ENCODE peak calls at places on chromosomes 4 and X, in six cellular contexts. Y is activated CD4-positive, alpha-beta T cell treated with anti-CD3 and anti-CD28 coated beads, Interleukin-2, amount 50 U/mL, for 48 hours; E is NCI-H524 treated with DMSO at 0.1 percent for 48 hours; R is GM10248; Z is omental fat pad; D is HFF-Myc. N is an unnamed sample.

GRCh38 chrX:38890326-38890725 is 89.1 kb downstream of the MID1IP1 start:
- DNase-seq in Z (no peak), E (no peak), Y (no peak), D (no peak), R (no peak), N (no peak)

GRCh38 chr4:95106408-95106928 is 348.7 kb downstream of the BMPR1B start:
- DNase-seq in Y (no peak), E (no peak), Z (no peak), D (no peak), R (no peak), N (peak; percentile 36)

GRCh38 chr4:127936974-127937373 is 28.0 kb downstream of the MFSD8 start:
- DNase-seq in Y (no peak), E (no peak), D (no peak), R (no peak), Z (no peak), N (peak; percentile 4)

GRCh38 chr4:166257891-166258290 is 384.9 kb downstream of the TLL1 start:
- DNase-seq in R (no peak), D (no peak), Y (no peak), E (no peak), Z (no peak), N (no peak)

GRCh38 chr4:40473578-40474388 is 138.7 kb downstream of the CHRNA9 start:
- DNase-seq in Y (no peak), E (no peak), R (peak; percentile 24), D (no peak), Z (no peak), N (no peak)

GRCh38 chr4:28232376-28232775 is 1371.7 kb downstream of the STIM2 start:
- DNase-seq in R (no peak), Z (no peak), D (no peak), E (no peak), Y (no peak), N (no peak)

GRCh38 chrX:12814434-12814833 is 23.2 kb downstream of the PRPS2 start:
- DNase-seq in E (no peak), Z (no peak), Y (peak; percentile 11), R (peak; percentile 57), D (peak; percentile 14), N (peak; percentile 20)

GRCh38 chr4:77012726-77013125 is 63.1 kb downstream of the CCNI start:
- DNase-seq in E (no peak), R (no peak), D (no peak), Y (no peak), Z (no peak), N (no peak)

GRCh38 chr4:184331155-184331995 is 113.7 kb upstream of the ENPP6 start:
- DNase-seq in E (no peak), R (no peak), Y (no peak), D (no peak), Z (no peak), N (no peak)

GRCh38 chrX:2690856-2691542 is at the start of gene CD99:
- DNase-seq in D (no peak), E (no peak), Y (peak; percentile 87), Z (peak; percentile 68), R (peak; percentile 94), N (peak; percentile 68)

GRCh38 chr4:5865896-5866599 is 26.8 kb downstream of the CRMP1 start:
- DNase-seq in E (no peak), Z (no peak), D (no peak), R (no peak), Y (no peak), N (no peak)

GRCh38 chrX:47266643-47267042 is 33.8 kb downstream of the USP11 start:
- DNase-seq in E (no peak), R (no peak), Z (no peak), D (no peak), Y (no peak), N (no peak)

GRCh38 chrX:120310861-120311631 is at the start of gene TMEM255A:
- DNase-seq in Z (no peak), Y (no peak), D (no peak), E (no peak), R (no peak), N (no peak)

GRCh38 chr4:56511098-56511497 is 5.5 kb downstream of the ARL9 start:
- DNase-seq in D (no peak), R (no peak), Y (no peak), Z (no peak), E (no peak), N (no peak)

GRCh38 chr4:169815606-169816005 is 57.9 kb upstream of the HPF1 start:
- DNase-seq in D (no peak), Z (no peak), R (no peak), Y (no peak), E (no peak), N (peak; percentile 36)

GRCh38 chr4:78864405-78865024 is 74.7 kb downstream of the PAQR3 start:
- DNase-seq in Z (no peak), E (peak; percentile 7), R (peak; percentile 32), D (peak; percentile 73), Y (no peak), N (peak; percentile 61)

N was measured in HCEC 1CT.